ENCODE peak calls at places on chromosomes 11 and 22, in five cellular contexts. B is GM13977, N is fibroblast of pulmonary artery, F is A549, H is progenitor cell of endocrine pancreas. D is an unnamed sample.

GRCh38 chr11:90747057-90747456 is 524.2 kb upstream of the CHORDC1 start:
- DNase-seq in F (peak; percentile 29), H (no peak), B (no peak), N (peak; percentile 63), D (no peak)

GRCh38 chr11:116422976-116423375 is 349.8 kb downstream of the BUD13 start:
- DNase-seq in H (no peak), F (no peak), N (no peak), B (no peak), D (peak; percentile 45)

GRCh38 chr11:3939211-3939610 is 83.7 kb downstream of the STIM1 start:
- DNase-seq in F (no peak), N (peak; percentile 79), H (no peak), B (no peak), D (no peak)

GRCh38 chr11:134463716-134464115 is 51.7 kb upstream of the B3GAT1 start:
- DNase-seq in F (no peak), N (no peak), H (no peak), B (no peak), D (no peak)

GRCh38 chr11:69199583-69200295 is 44.0 kb downstream of the SMIM38 start:
- DNase-seq in B (no peak), F (no peak), N (no peak), H (no peak), D (no peak)

GRCh38 chr11:78476066-78476465 is 58.4 kb upstream of the GAB2 start:
- DNase-seq in N (peak; percentile 25), B (no peak), F (peak; percentile 18), H (no peak), D (no peak)

GRCh38 chr22:16915711-16916110 is 90.5 kb upstream of the XKR3 start:
- DNase-seq in F (no peak), N (no peak), B (no peak), H (no peak), D (no peak)

GRCh38 chr11:18721576-18722292 is 4.3 kb downstream of the IGSF22 start:
- DNase-seq in F (peak; percentile 64), H (peak; percentile 50), N (peak; percentile 54), B (peak; percentile 71), D (peak; percentile 69)

GRCh38 chr22:19378362-19378711 is 53.2 kb downstream of the HIRA start:
- DNase-seq in F (no peak), H (no peak), B (no peak), N (no peak), D (no peak)

GRCh38 chr22:17831527-17832251 is 57.4 kb upstream of the BID start:
- DNase-seq in B (no peak), H (no peak), F (no peak), N (no peak), D (no peak)

GRCh38 chr11:99766816-99767215 is 746.1 kb downstream of the CNTN5 start:
- DNase-seq in H (no peak), F (no peak), B (no peak), N (peak; percentile 8), D (no peak)

GRCh38 chr11:128544625-128545024 is 42.7 kb downstream of the ETS1 start:
- DNase-seq in B (no peak), F (no peak), N (peak; percentile 71), H (no peak), D (no peak)

GRCh38 chr11:16982256-16982671 is 31.9 kb downstream of the PLEKHA7 start:
- DNase-seq in H (no peak), B (no peak), N (no peak), F (no peak), D (no peak)

GRCh38 chr11:85299247-85299646 is 327.9 kb downstream of the DLG2 start:
- DNase-seq in B (no peak), H (no peak), F (peak; percentile 75), N (no peak), D (peak; percentile 2)

GRCh38 chr11:91859666-91860065 is 365.0 kb upstream of the FAT3 start:
- DNase-seq in N (no peak), H (no peak), F (no peak), B (no peak), D (no peak)

GRCh38 chr11:129637983-129638776 is 177.5 kb upstream of the TMEM45B start:
- DNase-seq in B (no peak), H (no peak), F (no peak), N (no peak), D (no peak)

GRCh38 chr11:57116654-57117053 is 65.1 kb upstream of the LRRC55 start:
- DNase-seq in N (peak; percentile 70), B (peak; percentile 7), F (peak; percentile 54), H (no peak), D (peak; percentile 44)
- TF ChIP-seq CTCF in N (peak; percentile 69), B (peak; percentile 54), F (peak; percentile 39), H (peak; percentile 63), D (peak; percentile 59)

GRCh38 chr22:27314276-27314807 is 487.2 kb downstream of the MN1 start:
- DNase-seq in N (no peak), B (no peak), F (no peak), H (no peak), D (no peak)

GRCh38 chr22:27317156-27317555 is 484.4 kb downstream of the MN1 start:
- DNase-seq in H (no peak), B (no peak), N (peak; percentile 28), F (peak; percentile 14), D (no peak)

GRCh38 chr22:27318516-27318915 is 483.0 kb downstream of the MN1 start:
- DNase-seq in B (no peak), F (no peak), N (peak; percentile 94), H (no peak), D (no peak)

GRCh38 chr22:27315833-27316232 is 485.7 kb downstream of the MN1 start:
- DNase-seq in H (no peak), F (no peak), B (no peak), N (no peak), D (no peak)

GRCh38 chr22:27317961-27318360 is 483.6 kb downstream of the MN1 start:
- DNase-seq in H (no peak), F (no peak), N (no peak), B (no peak), D (no peak)
- TF ChIP-seq CTCF in H (no peak), F (no peak), N (no peak), B (no peak), D (no peak)

DNA sequence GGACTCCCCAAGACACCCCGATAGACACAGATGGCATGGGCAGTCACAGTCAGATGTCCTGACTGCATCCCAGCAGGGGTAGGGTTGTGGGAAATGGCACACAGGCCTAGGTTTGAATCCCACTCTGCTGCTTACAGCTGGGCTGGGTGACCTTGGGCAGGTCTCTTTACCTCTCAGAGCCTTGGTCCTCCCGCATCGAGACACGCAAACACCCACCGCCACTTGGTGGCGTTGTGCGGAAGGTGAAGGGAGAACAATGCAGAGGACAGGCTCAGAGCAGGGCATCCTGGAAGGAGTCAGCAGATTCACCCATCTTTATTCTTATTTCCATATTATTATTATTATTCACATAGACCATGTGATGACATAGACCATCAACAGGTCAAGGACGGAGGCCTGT is 140.5 kb downstream of the MIAT start:
- DNase-seq in H (no peak), N (no peak), F (peak; percentile 41), B (no peak), D (no peak)
- TF ChIP-seq CTCF in H (no peak), N (no peak), F (peak; percentile 30), B (no peak), D (no peak)

GRCh38 chr22:25899566-25899965 is 157.6 kb downstream of the MYO18B start:
- DNase-seq in F (no peak), H (no peak), N (no peak), B (no peak), D (no peak)

GRCh38 chr22:25902402-25902801 is 160.4 kb downstream of the MYO18B start:
- DNase-seq in N (no peak), H (no peak), F (no peak), B (no peak), D (no peak)

GRCh38 chr22:25900880-25901279 is 158.9 kb downstream of the MYO18B start:
- DNase-seq in F (no peak), H (no peak), B (no peak), N (no peak), D (no peak)

GRCh38 chr22:25900390-25900789 is 158.4 kb downstream of the MYO18B start:
- DNase-seq in F (no peak), B (no peak), N (no peak), H (no peak), D (no peak)

DNA sequence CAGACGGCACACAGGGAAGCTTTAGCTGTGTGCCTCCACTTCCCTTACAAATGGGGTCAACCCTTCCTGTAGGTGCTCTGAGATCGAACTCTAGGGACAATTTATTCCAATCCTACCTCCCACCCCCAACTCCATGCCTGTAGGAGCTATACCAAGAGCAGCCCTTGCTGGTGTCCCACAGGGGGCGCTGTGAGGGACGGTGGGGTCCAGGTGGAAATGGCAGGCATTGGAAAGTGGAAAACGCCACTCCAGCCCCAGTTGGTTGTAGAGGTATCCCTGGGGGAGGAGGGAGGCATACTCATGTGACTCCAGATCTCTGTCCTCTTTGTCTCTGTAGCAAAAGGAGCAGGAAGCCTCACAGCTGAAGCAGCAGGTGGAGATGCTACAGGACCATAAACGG is 161.3 kb downstream of the MYO18B start:
- DNase-seq in F (peak; percentile 12), B (no peak), H (no peak), N (no peak), D (peak; percentile 45)
- TF ChIP-seq CTCF in F (no peak), B (peak; percentile 40), H (peak; percentile 38), N (no peak), D (peak; percentile 35)

GRCh38 chr11:11076879-11077278 is 219.0 kb upstream of the ZBED5 start:
- DNase-seq in H (no peak), F (no peak), N (no peak), B (no peak), D (no peak)

GRCh38 chr11:11076276-11076675 is 218.4 kb upstream of the ZBED5 start:
- DNase-seq in N (no peak), H (no peak), F (no peak), B (no peak), D (no peak)

GRCh38 chr11:11073996-11074395 is 216.1 kb upstream of the ZBED5 start:
- DNase-seq in N (no peak), B (no peak), F (no peak), H (no peak), D (no peak)

GRCh38 chr11:11074686-11075370 is 217.0 kb upstream of the ZBED5 start:
- DNase-seq in B (no peak), H (no peak), F (no peak), N (no peak), D (no peak)

GRCh38 chr11:11075515-11076171 is 217.8 kb upstream of the ZBED5 start:
- DNase-seq in B (no peak), N (no peak), F (no peak), H (no peak), D (no peak)
- TF ChIP-seq CTCF in B (no peak), N (no peak), F (no peak), H (no peak), D (no peak)

GRCh38 chr11:67390947-67391303 is 861 bp upstream of the RAD9A start:
- DNase-seq in H (no peak), N (no peak), B (no peak), F (no peak), D (no peak)

GRCh38 chr11:67392182-67392715 is 463 bp downstream of the RAD9A start:
- DNase-seq in B (no peak), H (no peak), N (no peak), F (no peak), D (peak; percentile 30)

GRCh38 chr11:67389477-67389876 is 2.3 kb upstream of the RAD9A start:
- DNase-seq in B (peak; percentile 68), F (peak; percentile 59), N (no peak), H (peak; percentile 67), D (peak; percentile 74)

GRCh38 chr11:67393437-67393836 is 1.7 kb downstream of the RAD9A start:
- DNase-seq in F (no peak), N (no peak), H (no peak), B (no peak), D (no peak)

GRCh38 chr11:67391304-67392181 is at the start of gene RAD9A:
- DNase-seq in H (peak; percentile 90), F (peak; percentile 94), N (peak; percentile 94), B (peak; percentile 99), D (peak; percentile 96)
- TF ChIP-seq CTCF in H (peak; percentile 5), F (no peak), N (no peak), B (no peak), D (no peak)

D was measured in nephron progenitor cell.